ENCODE peak calls at places on chromosomes 4 and X, in nine cellular contexts. H is lung, R is psoas muscle, Z is IMR-90, T is breast epithelium, V is fibroblast of lung, D is spleen, N is fibroblast of pulmonary artery, P is endodermal cell. F is an unnamed sample.

GRCh38 chr4:40948017-40948416 is 198.3 kb downstream of the NSUN7 start:
- DNase-seq in N (no peak), D (no peak), R (no peak), H (no peak), Z (peak), T (no peak), P (no peak), V (no peak), F (no peak)

GRCh38 chrX:45750639-45751038 is 550.0 kb upstream of the DIPK2B start:
- DNase-seq in P (no peak), R (no peak), H (no peak), T (no peak), V (peak), D (no peak), Z (no peak), N (no peak), F (no peak)

GRCh38 chr4:112411781-112412281 is 104.1 kb downstream of the NEUROG2 start:
- DNase-seq in H (no peak), V (peak), T (no peak), D (no peak), Z (no peak), P (peak), N (no peak), R (no peak), F (no peak)

GRCh38 chrX:119222932-119223331 is 13.2 kb upstream of the PGRMC1 start:
- DNase-seq in D (no peak), H (no peak), Z (no peak), R (no peak), T (no peak), P (no peak), N (no peak), V (no peak), F (no peak)

GRCh38 chr4:139950568-139950967 is 203.4 kb downstream of the MAML3 start:
- DNase-seq in R (no peak), H (no peak), Z (no peak), D (no peak), P (no peak), T (no peak), N (peak), V (peak), F (peak)

GRCh38 chr4:176277162-176277904 is 8.3 kb upstream of the ASB5 start:
- DNase-seq in H (peak), Z (peak), R (peak), N (peak), D (no peak), T (no peak), V (peak), P (peak), F (peak)

GRCh38 chr4:124276461-124276860 is 436.1 kb downstream of the ANKRD50 start:
- DNase-seq in H (no peak), R (no peak), N (no peak), P (no peak), Z (peak), T (no peak), V (peak), D (no peak), F (no peak)

GRCh38 chr4:67333663-67334062 is 211.6 kb downstream of the CENPC start:
- DNase-seq in D (no peak), P (no peak), V (no peak), N (no peak), T (no peak), Z (no peak), R (no peak), H (no peak), F (no peak)

GRCh38 chr4:164997941-164998340 is 20.5 kb upstream of the TRIM61 start:
- DNase-seq in P (no peak), Z (no peak), N (no peak), D (no peak), H (no peak), T (no peak), V (no peak), R (no peak), F (no peak)

GRCh38 chrX:119391279-119391678 is 7.9 kb upstream of the SLC25A43 start:
- DNase-seq in N (peak), H (no peak), V (peak), Z (peak), R (no peak), D (no peak), P (no peak), T (no peak), F (no peak)

GRCh38 chr4:184100297-184100885 is 117.3 kb downstream of the ENPP6 start:
- DNase-seq in N (peak), R (peak), D (peak), V (no peak), T (no peak), Z (peak), H (peak), P (peak), F (no peak)

GRCh38 chrX:9566150-9566621 is 101.3 kb downstream of the TBL1X start:
- DNase-seq in P (no peak), Z (peak), V (peak), R (peak), D (no peak), N (peak), H (no peak), T (no peak), F (peak)

GRCh38 chrX:65392284-65392683 is 142.3 kb downstream of the LAS1L start:
- DNase-seq in R (no peak), V (no peak), N (no peak), Z (no peak), H (no peak), P (no peak), D (no peak), T (no peak), F (no peak)

GRCh38 chrX:115428011-115428410 is 133.0 kb upstream of the PLS3 start:
- DNase-seq in N (no peak), H (no peak), P (no peak), D (no peak), R (no peak), Z (no peak), V (no peak), T (no peak), F (no peak)

GRCh38 chr4:31194823-31195222 is 474.7 kb downstream of the PCDH7 start:
- DNase-seq in R (no peak), V (no peak), D (no peak), N (peak), T (no peak), H (no peak), P (no peak), Z (no peak), F (no peak)

GRCh38 chrX:93538575-93538974 is 134.8 kb downstream of the NAP1L3 start:
- DNase-seq in V (no peak), P (no peak), R (no peak), N (no peak), T (no peak), Z (no peak), D (no peak), H (no peak), F (no peak)

GRCh38 chrX:131812847-131813825 is 210.0 kb upstream of the STK26 start:
- DNase-seq in H (peak), D (peak), Z (peak), R (peak), V (peak), T (peak), N (no peak), P (no peak), F (peak)

GRCh38 chrX:100659431-100660137 is 15.6 kb downstream of the SRPX2 start:
- DNase-seq in D (no peak), T (no peak), R (no peak), N (no peak), V (no peak), P (no peak), Z (no peak), H (no peak), F (no peak)

GRCh38 chr4:26459054-26459755 is 31.1 kb downstream of the CCKAR start:
- DNase-seq in P (no peak), Z (peak), N (peak), T (no peak), H (no peak), V (peak), R (no peak), D (no peak), F (peak)

GRCh38 chr4:140335076-140335475 is 38.4 kb upstream of the SCOC start:
- DNase-seq in R (no peak), P (no peak), Z (no peak), D (no peak), N (no peak), H (no peak), T (no peak), V (peak), F (no peak)

GRCh38 chr4:790466-790820 is 35.5 kb downstream of the CPLX1 start:
- DNase-seq in N (no peak), H (no peak), V (no peak), T (no peak), P (no peak), D (no peak), Z (no peak), R (no peak), F (no peak)

GRCh38 chr4:2497931-2498330 is 29.0 kb downstream of the RNF4 start:
- DNase-seq in N (no peak), R (no peak), H (no peak), V (no peak), P (no peak), T (no peak), Z (no peak), D (no peak), F (no peak)

GRCh38 chrX:133405498-133406180 is 9.7 kb downstream of the GPC4 start:
- DNase-seq in T (no peak), N (no peak), H (no peak), D (no peak), P (peak), V (no peak), Z (no peak), R (no peak), F (no peak)

GRCh38 chrX:139112432-139112831 is 400.9 kb upstream of the FGF13 start:
- DNase-seq in N (no peak), P (no peak), T (no peak), R (no peak), Z (no peak), D (no peak), H (no peak), V (peak), F (peak)

GRCh38 chr4:797066-797465 is 28.9 kb downstream of the CPLX1 start:
- DNase-seq in R (no peak), T (no peak), P (no peak), H (no peak), Z (no peak), V (no peak), N (no peak), D (no peak), F (no peak)

GRCh38 chr4:88002786-88003185 is 4.6 kb upstream of the PKD2 start:
- DNase-seq in T (no peak), H (no peak), R (no peak), N (peak), P (no peak), Z (no peak), V (peak), D (no peak), F (no peak)

GRCh38 chr4:79241846-79242245 is 84.0 kb downstream of the NAA11 start:
- DNase-seq in R (no peak), H (no peak), D (no peak), N (peak), T (no peak), Z (peak), P (peak), V (peak), F (peak)

GRCh38 chrX:13646154-13646549 is 6.8 kb upstream of the TCEANC start:
- DNase-seq in V (peak), T (peak), P (peak), D (no peak), H (peak), N (peak), Z (peak), R (no peak), F (no peak)

GRCh38 chrX:100748133-100748532 is 16.2 kb upstream of the SYTL4 start:
- DNase-seq in Z (no peak), N (no peak), P (no peak), D (no peak), H (no peak), T (no peak), V (no peak), R (no peak), F (no peak)

GRCh38 chrX:135543924-135544323 is 23.5 kb downstream of the INTS6L start:
- DNase-seq in T (no peak), D (no peak), Z (no peak), N (no peak), V (no peak), H (no peak), P (peak), R (no peak), F (no peak)

GRCh38 chr4:144399927-144400326 is 246.0 kb upstream of the HHIP start:
- DNase-seq in P (no peak), Z (peak), T (no peak), D (no peak), R (no peak), H (no peak), N (peak), V (peak), F (peak)

GRCh38 chrX:120264315-120264714 is 13.7 kb downstream of the ZBTB33 start:
- DNase-seq in N (no peak), H (no peak), T (no peak), P (no peak), R (no peak), V (no peak), D (no peak), Z (no peak), F (no peak)

GRCh38 chr4:127601029-127601428 is 31.7 kb upstream of the INTU start:
- DNase-seq in N (peak), T (no peak), V (peak), D (no peak), P (no peak), R (no peak), Z (peak), H (no peak), F (no peak)

GRCh38 chr4:16721618-16722291 is 176.7 kb downstream of the LDB2 start:
- DNase-seq in V (peak), Z (peak), P (no peak), T (no peak), H (no peak), D (no peak), R (no peak), N (peak), F (peak)

GRCh38 chrX:43958529-43958928 is 14.7 kb downstream of the NDP start:
- DNase-seq in R (no peak), H (no peak), D (no peak), T (no peak), P (peak), Z (peak), N (peak), V (peak), F (peak)

GRCh38 chrX:109872021-109872730 is 130.7 kb upstream of the TMEM164 start:
- DNase-seq in V (peak), N (no peak), Z (peak), P (no peak), T (no peak), D (no peak), H (no peak), R (no peak), F (peak)

GRCh38 chrX:16101581-16101980 is 21.8 kb upstream of the GRPR start:
- DNase-seq in P (no peak), T (no peak), R (no peak), V (no peak), N (no peak), Z (no peak), H (no peak), D (no peak), F (no peak)

GRCh38 chr4:173294444-173294843 is 39.7 kb downstream of the HMGB2 start:
- DNase-seq in H (no peak), P (no peak), V (no peak), N (no peak), T (no peak), D (no peak), Z (no peak), R (no peak), F (no peak)

GRCh38 chr4:48891028-48891619 is 15.4 kb downstream of the OCIAD2 start:
- DNase-seq in P (no peak), H (no peak), R (no peak), T (no peak), Z (no peak), D (no peak), N (no peak), V (no peak), F (no peak)

GRCh38 chrX:52563105-52563504 is 46.2 kb upstream of the XAGE1B start:
- DNase-seq in H (no peak), P (no peak), T (no peak), V (no peak), N (no peak), R (no peak), D (no peak), Z (no peak), F (no peak)

DNA sequence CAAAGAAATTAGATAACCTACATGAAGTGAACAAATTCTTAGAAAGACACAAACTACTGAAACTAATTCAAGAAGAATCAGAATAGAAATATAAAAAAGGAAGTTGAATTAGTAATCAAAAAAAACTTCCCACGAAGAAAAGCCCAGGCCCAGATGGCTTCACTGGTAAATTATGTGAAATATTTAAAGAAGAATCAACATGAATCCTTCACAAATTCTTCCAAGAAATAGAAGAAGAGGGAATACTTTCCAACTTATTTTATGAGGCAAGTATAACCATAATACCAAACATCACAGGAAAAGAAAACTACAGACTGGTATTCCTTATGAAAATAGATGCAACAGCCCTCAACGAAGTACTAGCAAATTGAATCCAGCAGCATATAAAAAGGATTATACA is 30.7 kb downstream of the MOSPD2 start:
- DNase-seq in Z (peak), N (no peak), D (no peak), R (no peak), T (no peak), H (no peak), P (no peak), V (peak), F (no peak)
- H3K4me3 ChIP-seq in Z (no peak), N (no peak), D (no peak), R (no peak), T (no peak), H (no peak), P (peak), V (no peak), F (no peak)

GRCh38 chr4:181582595-181582994 is 660.6 kb upstream of the TENM3 start:
- DNase-seq in T (no peak), D (no peak), R (no peak), Z (no peak), V (no peak), H (no peak), P (no peak), N (no peak), F (no peak)
- TF ChIP-seq CTCF in T (no peak), D (no peak), R (no peak), Z (no peak), V (no peak), H (no peak), P (peak), N (no peak), F (no peak)

DNA sequence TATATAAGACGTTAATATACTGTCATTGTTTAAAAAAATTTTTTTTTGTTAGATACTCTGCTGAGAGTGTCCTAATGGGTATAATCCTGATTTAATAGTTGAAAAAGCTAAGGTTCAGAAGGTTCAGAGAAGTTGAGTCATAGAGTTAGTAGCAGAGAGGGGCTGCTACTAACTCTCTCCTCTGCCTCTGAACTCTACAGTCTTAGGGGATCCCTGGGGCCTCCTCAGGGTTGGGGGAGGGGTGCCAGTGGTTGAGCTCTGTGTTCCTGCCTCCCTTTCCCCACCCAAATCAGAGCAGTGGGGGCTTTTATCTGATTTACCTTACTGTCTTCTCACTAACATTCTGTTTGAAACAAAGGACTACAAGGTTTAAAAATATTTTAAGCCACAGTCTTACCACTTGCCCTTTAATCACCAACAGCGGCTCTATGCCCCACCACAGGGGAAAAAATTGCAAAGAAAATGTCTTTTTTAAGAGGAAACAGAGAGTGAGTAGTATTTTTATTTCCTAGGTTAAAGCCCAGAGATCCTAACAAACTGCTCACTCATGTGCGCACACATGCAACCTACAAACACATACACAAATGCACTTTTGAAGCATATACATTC is 102.2 kb upstream of the ATP6AP2 start:
- DNase-seq in Z (no peak), V (no peak), P (no peak), R (no peak), T (no peak), D (no peak), N (no peak), H (no peak), F (no peak)
- H3K4me3 ChIP-seq in Z (no peak), V (no peak), P (no peak), R (no peak), T (no peak), D (no peak), N (no peak), H (no peak), F (no peak)

DNA sequence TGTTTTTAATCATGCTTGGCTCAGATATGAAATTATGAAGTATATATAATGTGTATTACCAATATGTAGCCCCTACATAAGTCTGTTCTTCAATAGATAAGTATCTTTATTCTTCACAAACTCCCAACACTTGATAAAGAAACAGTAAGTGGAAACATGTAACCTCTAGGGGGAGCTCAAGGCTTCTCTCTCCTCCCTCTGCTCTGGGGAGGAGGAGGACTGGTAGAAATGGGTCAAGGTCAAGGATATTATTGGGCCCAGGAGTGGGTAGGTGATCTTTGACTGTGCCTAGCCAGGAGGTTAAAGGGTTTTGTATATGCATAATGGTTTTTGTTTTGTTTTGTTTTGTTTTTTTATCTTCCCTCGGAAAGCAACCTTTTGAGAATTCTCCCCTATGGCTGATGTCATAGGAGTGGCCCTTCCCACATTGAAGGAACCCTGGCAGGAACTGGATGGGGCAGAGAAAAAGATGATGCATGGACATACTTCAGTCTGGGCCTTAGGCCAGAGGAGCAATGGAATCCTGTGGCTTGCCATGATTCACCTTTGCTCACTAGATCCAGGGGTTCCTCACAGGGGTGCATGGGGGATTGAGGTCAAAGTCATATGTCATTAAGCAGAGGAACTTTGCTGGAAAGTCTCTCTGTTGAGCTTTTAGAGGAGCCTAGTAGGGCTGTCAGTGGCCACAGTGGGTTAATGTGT is 460.3 kb downstream of the MID1IP1 start:
- DNase-seq in Z (no peak), H (no peak), N (peak), V (peak), P (peak), T (no peak), D (no peak), R (no peak), F (no peak)
- TF ChIP-seq CTCF in Z (peak), H (no peak), N (peak), V (peak), P (peak), T (peak), D (peak), R (peak), F (peak)

DNA sequence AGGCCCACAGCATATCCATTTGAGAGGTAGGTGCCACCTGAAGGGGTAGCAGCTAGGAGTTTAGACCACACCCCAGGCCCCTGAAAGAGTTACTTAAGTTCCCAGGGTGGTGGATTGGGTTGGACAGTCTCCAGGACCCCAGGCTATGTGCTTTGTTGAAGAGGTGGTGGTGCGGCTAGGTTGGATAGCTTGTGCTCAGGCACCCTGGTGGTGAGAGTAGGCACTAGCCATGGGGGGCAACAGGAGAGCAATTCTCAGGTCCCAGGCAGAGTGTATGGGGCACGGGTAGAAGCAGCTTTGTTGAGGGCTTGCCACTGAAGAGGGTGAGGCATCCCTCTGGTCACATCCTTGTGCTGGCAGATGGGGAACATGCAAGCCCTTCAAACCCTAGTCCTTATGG is 5.6 kb downstream of the PF4 start:
- DNase-seq in D (no peak), P (no peak), H (no peak), V (no peak), T (no peak), R (no peak), N (no peak), Z (no peak), F (no peak)
- H3K4me3 ChIP-seq in D (no peak), P (no peak), H (no peak), V (no peak), T (no peak), R (no peak), N (no peak), Z (no peak), F (no peak)

GRCh38 chr4:65865489-65865888 is 195.2 kb upstream of the EPHA5 start:
- DNase-seq in T (no peak), N (peak), R (no peak), D (no peak), Z (no peak), H (no peak), P (no peak), V (peak), F (no peak)
- TF ChIP-seq CTCF in T (no peak), N (peak), R (no peak), D (no peak), Z (peak), H (no peak), P (peak), V (no peak), F (peak)

F was measured in astrocyte of the cerebellum.